ENCODE peak calls at places on chromosomes 3 and 15, in five cellular contexts. One of them, this sample, is unnamed.

GRCh38 chr15:36432162-36432561 is 147.3 kb upstream of the CDIN1 start:
- DNase-seq in right atrium auricular region: no peak
- DNase-seq in suprapubic skin: no peak
- DNase-seq in dermis blood vessel endothelial cell: no peak
- DNase-seq in NCI-H1105 treated with DMSO at 0.1 percent for 48 hours: no peak
- DNase-seq in this sample: no peak

GRCh38 chr3:127750226-127751031 is 71.9 kb downstream of the MGLL start:
- DNase-seq in NCI-H1105 treated with DMSO at 0.1 percent for 48 hours: no peak
- DNase-seq in dermis blood vessel endothelial cell: peak; percentile 61
- DNase-seq in right atrium auricular region: no peak
- DNase-seq in suprapubic skin: peak; percentile 44
- DNase-seq in this sample: no peak

GRCh38 chr3:112092439-112093179 is 6.4 kb downstream of the C3orf52 start:
- DNase-seq in suprapubic skin: no peak
- DNase-seq in NCI-H1105 treated with DMSO at 0.1 percent for 48 hours: no peak
- DNase-seq in dermis blood vessel endothelial cell: no peak
- DNase-seq in right atrium auricular region: no peak
- DNase-seq in this sample: no peak

GRCh38 chr15:77002954-77003912 is 8.3 kb downstream of the PSTPIP1 start:
- DNase-seq in NCI-H1105 treated with DMSO at 0.1 percent for 48 hours: no peak
- DNase-seq in suprapubic skin: no peak
- DNase-seq in dermis blood vessel endothelial cell: no peak
- DNase-seq in right atrium auricular region: no peak
- DNase-seq in this sample: no peak

GRCh38 chr3:122307987-122308386 is 17.1 kb upstream of the CSTA start:
- DNase-seq in right atrium auricular region: no peak
- DNase-seq in NCI-H1105 treated with DMSO at 0.1 percent for 48 hours: no peak
- DNase-seq in dermis blood vessel endothelial cell: no peak
- DNase-seq in suprapubic skin: no peak
- DNase-seq in this sample: no peak

GRCh38 chr3:72862314-72863090 is 14.3 kb upstream of the SHQ1 start:
- DNase-seq in right atrium auricular region: no peak
- DNase-seq in dermis blood vessel endothelial cell: no peak
- DNase-seq in NCI-H1105 treated with DMSO at 0.1 percent for 48 hours: no peak
- DNase-seq in suprapubic skin: no peak
- DNase-seq in this sample: no peak

GRCh38 chr3:136456196-136456595 is 206.1 kb downstream of the PCCB start:
- DNase-seq in NCI-H1105 treated with DMSO at 0.1 percent for 48 hours: no peak
- DNase-seq in dermis blood vessel endothelial cell: no peak
- DNase-seq in suprapubic skin: no peak
- DNase-seq in right atrium auricular region: no peak
- DNase-seq in this sample: no peak

GRCh38 chr15:39156166-39156565 is 424.7 kb upstream of the THBS1 start:
- DNase-seq in right atrium auricular region: no peak
- DNase-seq in NCI-H1105 treated with DMSO at 0.1 percent for 48 hours: no peak
- DNase-seq in dermis blood vessel endothelial cell: no peak
- DNase-seq in suprapubic skin: no peak
- DNase-seq in this sample: no peak

GRCh38 chr3:146093928-146094327 is 67.1 kb downstream of the PLOD2 start:
- DNase-seq in NCI-H1105 treated with DMSO at 0.1 percent for 48 hours: no peak
- DNase-seq in dermis blood vessel endothelial cell: peak; percentile 42
- DNase-seq in right atrium auricular region: no peak
- DNase-seq in suprapubic skin: no peak
- DNase-seq in this sample: no peak

GRCh38 chr3:138434276-138434874 is at the start of gene ESYT3:
- DNase-seq in right atrium auricular region: peak; percentile 73
- DNase-seq in suprapubic skin: peak; percentile 84
- DNase-seq in NCI-H1105 treated with DMSO at 0.1 percent for 48 hours: peak; percentile 72
- DNase-seq in dermis blood vessel endothelial cell: peak; percentile 47
- DNase-seq in this sample: peak; percentile 64

GRCh38 chr3:97954193-97954827 is 17.9 kb downstream of the RIOX2 start:
- DNase-seq in dermis blood vessel endothelial cell: no peak
- DNase-seq in NCI-H1105 treated with DMSO at 0.1 percent for 48 hours: no peak
- DNase-seq in right atrium auricular region: no peak
- DNase-seq in suprapubic skin: no peak
- DNase-seq in this sample: no peak

GRCh38 chr3:127218457-127218922 is 25.6 kb downstream of the PRR23E start:
- DNase-seq in dermis blood vessel endothelial cell: no peak
- DNase-seq in NCI-H1105 treated with DMSO at 0.1 percent for 48 hours: no peak
- DNase-seq in suprapubic skin: no peak
- DNase-seq in right atrium auricular region: no peak
- DNase-seq in this sample: no peak

GRCh38 chr3:105527949-105528348 is 161.2 kb downstream of the ALCAM start:
- DNase-seq in dermis blood vessel endothelial cell: no peak
- DNase-seq in right atrium auricular region: no peak
- DNase-seq in NCI-H1105 treated with DMSO at 0.1 percent for 48 hours: peak; percentile 84
- DNase-seq in suprapubic skin: no peak
- DNase-seq in this sample: no peak

GRCh38 chr15:98085003-98085639 is 124.6 kb downstream of the ARRDC4 start:
- DNase-seq in NCI-H1105 treated with DMSO at 0.1 percent for 48 hours: peak; percentile 40
- DNase-seq in suprapubic skin: no peak
- DNase-seq in dermis blood vessel endothelial cell: peak; percentile 62
- DNase-seq in right atrium auricular region: no peak
- DNase-seq in this sample: peak; percentile 62

GRCh38 chr3:127908202-127908601 is 6.8 kb upstream of the KBTBD12 start:
- DNase-seq in right atrium auricular region: no peak
- DNase-seq in dermis blood vessel endothelial cell: no peak
- DNase-seq in suprapubic skin: no peak
- DNase-seq in NCI-H1105 treated with DMSO at 0.1 percent for 48 hours: no peak
- DNase-seq in this sample: no peak

GRCh38 chr3:33438284-33438668 is 1.9 kb downstream of the UBP1 start:
- DNase-seq in suprapubic skin: no peak
- DNase-seq in right atrium auricular region: no peak
- DNase-seq in dermis blood vessel endothelial cell: peak; percentile 37
- DNase-seq in NCI-H1105 treated with DMSO at 0.1 percent for 48 hours: no peak
- DNase-seq in this sample: no peak